ENCODE peak calls at places on chromosome 22, in ten cellular contexts. One of them, this sample, is unnamed.

GRCh38 chr22:29030016-29030617 is 31.5 kb downstream of the C22orf31 start:
- DNase-seq in GM18507: no peak
- DNase-seq in stimulated activated CD4-positive, alpha-beta T cell treated with anti-CD3 and anti-CD28 coated beads, Interleukin-12 subunit alpha, Interleukin-12 subunit beta, amount 100 ng/mL, for 48 hours: no peak
- DNase-seq in stimulated activated effector memory CD8-positive, alpha-beta T cell treated with anti-CD3 and anti-CD28 coated beads, Interleukin-12 subunit alpha, Interleukin-12 subunit beta, amount 100 ng/mL, for 72 hours: no peak
- DNase-seq in erythroblast: peak
- DNase-seq in HEK293T: no peak
- DNase-seq in stimulated activated CD8-positive, alpha-beta memory T cell treated with anti-CD3 and anti-CD28 coated beads, Interleukin-12 subunit alpha, Interleukin-12 subunit beta, amount 100 ng/mL, for 4 hours: no peak
- DNase-seq in CD4-positive, CD25-positive, alpha-beta regulatory T cell: no peak
- DNase-seq in Ammon's horn: no peak
- DNase-seq in NCI-H146: no peak
- DNase-seq in this sample: no peak

GRCh38 chr22:48303360-48303725 is 1524.3 kb downstream of the BRD1 start:
- DNase-seq in GM18507: no peak
- DNase-seq in stimulated activated CD4-positive, alpha-beta T cell treated with anti-CD3 and anti-CD28 coated beads, Interleukin-12 subunit alpha, Interleukin-12 subunit beta, amount 100 ng/mL, for 48 hours: no peak
- DNase-seq in stimulated activated effector memory CD8-positive, alpha-beta T cell treated with anti-CD3 and anti-CD28 coated beads, Interleukin-12 subunit alpha, Interleukin-12 subunit beta, amount 100 ng/mL, for 72 hours: no peak
- DNase-seq in erythroblast: no peak
- DNase-seq in HEK293T: no peak
- DNase-seq in stimulated activated CD8-positive, alpha-beta memory T cell treated with anti-CD3 and anti-CD28 coated beads, Interleukin-12 subunit alpha, Interleukin-12 subunit beta, amount 100 ng/mL, for 4 hours: no peak
- DNase-seq in CD4-positive, CD25-positive, alpha-beta regulatory T cell: no peak
- DNase-seq in Ammon's horn: no peak
- DNase-seq in NCI-H146: no peak
- DNase-seq in this sample: no peak

GRCh38 chr22:24471570-24471969 is 23.6 kb upstream of the UPB1 start:
- DNase-seq in GM18507: no peak
- DNase-seq in stimulated activated CD4-positive, alpha-beta T cell treated with anti-CD3 and anti-CD28 coated beads, Interleukin-12 subunit alpha, Interleukin-12 subunit beta, amount 100 ng/mL, for 48 hours: no peak
- DNase-seq in stimulated activated effector memory CD8-positive, alpha-beta T cell treated with anti-CD3 and anti-CD28 coated beads, Interleukin-12 subunit alpha, Interleukin-12 subunit beta, amount 100 ng/mL, for 72 hours: no peak
- DNase-seq in erythroblast: no peak
- DNase-seq in HEK293T: no peak
- DNase-seq in stimulated activated CD8-positive, alpha-beta memory T cell treated with anti-CD3 and anti-CD28 coated beads, Interleukin-12 subunit alpha, Interleukin-12 subunit beta, amount 100 ng/mL, for 4 hours: no peak
- DNase-seq in CD4-positive, CD25-positive, alpha-beta regulatory T cell: no peak
- DNase-seq in Ammon's horn: peak
- DNase-seq in NCI-H146: no peak
- DNase-seq in this sample: no peak

GRCh38 chr22:21730535-21731308 is 4.9 kb downstream of the YPEL1 start:
- DNase-seq in GM18507: no peak
- DNase-seq in stimulated activated CD4-positive, alpha-beta T cell treated with anti-CD3 and anti-CD28 coated beads, Interleukin-12 subunit alpha, Interleukin-12 subunit beta, amount 100 ng/mL, for 48 hours: no peak
- DNase-seq in stimulated activated effector memory CD8-positive, alpha-beta T cell treated with anti-CD3 and anti-CD28 coated beads, Interleukin-12 subunit alpha, Interleukin-12 subunit beta, amount 100 ng/mL, for 72 hours: no peak
- DNase-seq in erythroblast: no peak
- DNase-seq in HEK293T: no peak
- DNase-seq in stimulated activated CD8-positive, alpha-beta memory T cell treated with anti-CD3 and anti-CD28 coated beads, Interleukin-12 subunit alpha, Interleukin-12 subunit beta, amount 100 ng/mL, for 4 hours: no peak
- DNase-seq in CD4-positive, CD25-positive, alpha-beta regulatory T cell: no peak
- DNase-seq in Ammon's horn: no peak
- DNase-seq in NCI-H146: no peak
- DNase-seq in this sample: no peak

GRCh38 chr22:30823015-30823370 is 128.3 kb downstream of the OSBP2 start:
- DNase-seq in GM18507: no peak
- DNase-seq in stimulated activated CD4-positive, alpha-beta T cell treated with anti-CD3 and anti-CD28 coated beads, Interleukin-12 subunit alpha, Interleukin-12 subunit beta, amount 100 ng/mL, for 48 hours: no peak
- DNase-seq in stimulated activated effector memory CD8-positive, alpha-beta T cell treated with anti-CD3 and anti-CD28 coated beads, Interleukin-12 subunit alpha, Interleukin-12 subunit beta, amount 100 ng/mL, for 72 hours: no peak
- DNase-seq in erythroblast: peak
- DNase-seq in HEK293T: peak
- DNase-seq in stimulated activated CD8-positive, alpha-beta memory T cell treated with anti-CD3 and anti-CD28 coated beads, Interleukin-12 subunit alpha, Interleukin-12 subunit beta, amount 100 ng/mL, for 4 hours: no peak
- DNase-seq in CD4-positive, CD25-positive, alpha-beta regulatory T cell: no peak
- DNase-seq in Ammon's horn: no peak
- DNase-seq in NCI-H146: no peak
- DNase-seq in this sample: no peak

GRCh38 chr22:39690901-39691620 is 120.5 kb downstream of the CACNA1I start:
- DNase-seq in GM18507: no peak
- DNase-seq in stimulated activated CD4-positive, alpha-beta T cell treated with anti-CD3 and anti-CD28 coated beads, Interleukin-12 subunit alpha, Interleukin-12 subunit beta, amount 100 ng/mL, for 48 hours: peak
- DNase-seq in stimulated activated effector memory CD8-positive, alpha-beta T cell treated with anti-CD3 and anti-CD28 coated beads, Interleukin-12 subunit alpha, Interleukin-12 subunit beta, amount 100 ng/mL, for 72 hours: no peak
- DNase-seq in erythroblast: no peak
- DNase-seq in HEK293T: no peak
- DNase-seq in stimulated activated CD8-positive, alpha-beta memory T cell treated with anti-CD3 and anti-CD28 coated beads, Interleukin-12 subunit alpha, Interleukin-12 subunit beta, amount 100 ng/mL, for 4 hours: no peak
- DNase-seq in CD4-positive, CD25-positive, alpha-beta regulatory T cell: no peak
- DNase-seq in Ammon's horn: peak
- DNase-seq in NCI-H146: peak
- DNase-seq in this sample: peak

GRCh38 chr22:23533328-23533762 is 46.7 kb downstream of the IGLL1 start:
- DNase-seq in GM18507: no peak
- DNase-seq in stimulated activated CD4-positive, alpha-beta T cell treated with anti-CD3 and anti-CD28 coated beads, Interleukin-12 subunit alpha, Interleukin-12 subunit beta, amount 100 ng/mL, for 48 hours: no peak
- DNase-seq in stimulated activated effector memory CD8-positive, alpha-beta T cell treated with anti-CD3 and anti-CD28 coated beads, Interleukin-12 subunit alpha, Interleukin-12 subunit beta, amount 100 ng/mL, for 72 hours: no peak
- DNase-seq in erythroblast: peak
- DNase-seq in HEK293T: peak
- DNase-seq in stimulated activated CD8-positive, alpha-beta memory T cell treated with anti-CD3 and anti-CD28 coated beads, Interleukin-12 subunit alpha, Interleukin-12 subunit beta, amount 100 ng/mL, for 4 hours: no peak
- DNase-seq in CD4-positive, CD25-positive, alpha-beta regulatory T cell: peak
- DNase-seq in Ammon's horn: no peak
- DNase-seq in NCI-H146: peak
- DNase-seq in this sample: no peak

GRCh38 chr22:34414467-34415440 is 494.5 kb upstream of the LARGE1 start:
- DNase-seq in GM18507: peak
- DNase-seq in stimulated activated CD4-positive, alpha-beta T cell treated with anti-CD3 and anti-CD28 coated beads, Interleukin-12 subunit alpha, Interleukin-12 subunit beta, amount 100 ng/mL, for 48 hours: peak
- DNase-seq in stimulated activated effector memory CD8-positive, alpha-beta T cell treated with anti-CD3 and anti-CD28 coated beads, Interleukin-12 subunit alpha, Interleukin-12 subunit beta, amount 100 ng/mL, for 72 hours: no peak
- DNase-seq in erythroblast: peak
- DNase-seq in HEK293T: peak
- DNase-seq in stimulated activated CD8-positive, alpha-beta memory T cell treated with anti-CD3 and anti-CD28 coated beads, Interleukin-12 subunit alpha, Interleukin-12 subunit beta, amount 100 ng/mL, for 4 hours: no peak
- DNase-seq in CD4-positive, CD25-positive, alpha-beta regulatory T cell: peak
- DNase-seq in Ammon's horn: peak
- DNase-seq in NCI-H146: peak
- DNase-seq in this sample: no peak

GRCh38 chr22:26374645-26375044 is 54.4 kb upstream of the ASPHD2 start:
- DNase-seq in GM18507: no peak
- DNase-seq in stimulated activated CD4-positive, alpha-beta T cell treated with anti-CD3 and anti-CD28 coated beads, Interleukin-12 subunit alpha, Interleukin-12 subunit beta, amount 100 ng/mL, for 48 hours: no peak
- DNase-seq in stimulated activated effector memory CD8-positive, alpha-beta T cell treated with anti-CD3 and anti-CD28 coated beads, Interleukin-12 subunit alpha, Interleukin-12 subunit beta, amount 100 ng/mL, for 72 hours: no peak
- DNase-seq in erythroblast: no peak
- DNase-seq in HEK293T: no peak
- DNase-seq in stimulated activated CD8-positive, alpha-beta memory T cell treated with anti-CD3 and anti-CD28 coated beads, Interleukin-12 subunit alpha, Interleukin-12 subunit beta, amount 100 ng/mL, for 4 hours: no peak
- DNase-seq in CD4-positive, CD25-positive, alpha-beta regulatory T cell: no peak
- DNase-seq in Ammon's horn: no peak
- DNase-seq in NCI-H146: no peak
- DNase-seq in this sample: no peak

GRCh38 chr22:24186352-24186740 is 5.1 kb downstream of the SUSD2 start:
- DNase-seq in GM18507: no peak
- DNase-seq in stimulated activated CD4-positive, alpha-beta T cell treated with anti-CD3 and anti-CD28 coated beads, Interleukin-12 subunit alpha, Interleukin-12 subunit beta, amount 100 ng/mL, for 48 hours: no peak
- DNase-seq in stimulated activated effector memory CD8-positive, alpha-beta T cell treated with anti-CD3 and anti-CD28 coated beads, Interleukin-12 subunit alpha, Interleukin-12 subunit beta, amount 100 ng/mL, for 72 hours: no peak
- DNase-seq in erythroblast: no peak
- DNase-seq in HEK293T: no peak
- DNase-seq in stimulated activated CD8-positive, alpha-beta memory T cell treated with anti-CD3 and anti-CD28 coated beads, Interleukin-12 subunit alpha, Interleukin-12 subunit beta, amount 100 ng/mL, for 4 hours: no peak
- DNase-seq in CD4-positive, CD25-positive, alpha-beta regulatory T cell: no peak
- DNase-seq in Ammon's horn: no peak
- DNase-seq in NCI-H146: no peak
- DNase-seq in this sample: no peak

GRCh38 chr22:46367707-46368191 is 32.2 kb downstream of the TRMU start:
- DNase-seq in GM18507: peak
- DNase-seq in stimulated activated CD4-positive, alpha-beta T cell treated with anti-CD3 and anti-CD28 coated beads, Interleukin-12 subunit alpha, Interleukin-12 subunit beta, amount 100 ng/mL, for 48 hours: peak
- DNase-seq in stimulated activated effector memory CD8-positive, alpha-beta T cell treated with anti-CD3 and anti-CD28 coated beads, Interleukin-12 subunit alpha, Interleukin-12 subunit beta, amount 100 ng/mL, for 72 hours: peak
- DNase-seq in erythroblast: peak
- DNase-seq in HEK293T: peak
- DNase-seq in stimulated activated CD8-positive, alpha-beta memory T cell treated with anti-CD3 and anti-CD28 coated beads, Interleukin-12 subunit alpha, Interleukin-12 subunit beta, amount 100 ng/mL, for 4 hours: peak
- DNase-seq in CD4-positive, CD25-positive, alpha-beta regulatory T cell: peak
- DNase-seq in Ammon's horn: peak
- DNase-seq in NCI-H146: peak
- DNase-seq in this sample: peak

GRCh38 chr22:28112548-28113043 is 193.5 kb upstream of the PITPNB start:
- DNase-seq in GM18507: no peak
- DNase-seq in stimulated activated CD4-positive, alpha-beta T cell treated with anti-CD3 and anti-CD28 coated beads, Interleukin-12 subunit alpha, Interleukin-12 subunit beta, amount 100 ng/mL, for 48 hours: no peak
- DNase-seq in stimulated activated effector memory CD8-positive, alpha-beta T cell treated with anti-CD3 and anti-CD28 coated beads, Interleukin-12 subunit alpha, Interleukin-12 subunit beta, amount 100 ng/mL, for 72 hours: no peak
- DNase-seq in erythroblast: peak
- DNase-seq in HEK293T: peak
- DNase-seq in stimulated activated CD8-positive, alpha-beta memory T cell treated with anti-CD3 and anti-CD28 coated beads, Interleukin-12 subunit alpha, Interleukin-12 subunit beta, amount 100 ng/mL, for 4 hours: no peak
- DNase-seq in CD4-positive, CD25-positive, alpha-beta regulatory T cell: no peak
- DNase-seq in Ammon's horn: peak
- DNase-seq in NCI-H146: peak
- DNase-seq in this sample: no peak

GRCh38 chr22:31846161-31847115 is 92.6 kb downstream of the DEPDC5 start:
- DNase-seq in GM18507: no peak
- DNase-seq in stimulated activated CD4-positive, alpha-beta T cell treated with anti-CD3 and anti-CD28 coated beads, Interleukin-12 subunit alpha, Interleukin-12 subunit beta, amount 100 ng/mL, for 48 hours: no peak
- DNase-seq in stimulated activated effector memory CD8-positive, alpha-beta T cell treated with anti-CD3 and anti-CD28 coated beads, Interleukin-12 subunit alpha, Interleukin-12 subunit beta, amount 100 ng/mL, for 72 hours: no peak
- DNase-seq in erythroblast: peak
- DNase-seq in HEK293T: peak
- DNase-seq in stimulated activated CD8-positive, alpha-beta memory T cell treated with anti-CD3 and anti-CD28 coated beads, Interleukin-12 subunit alpha, Interleukin-12 subunit beta, amount 100 ng/mL, for 4 hours: no peak
- DNase-seq in CD4-positive, CD25-positive, alpha-beta regulatory T cell: peak
- DNase-seq in Ammon's horn: no peak
- DNase-seq in NCI-H146: peak
- DNase-seq in this sample: no peak

GRCh38 chr22:27620367-27621154 is 181.0 kb downstream of the MN1 start:
- DNase-seq in GM18507: no peak
- DNase-seq in stimulated activated CD4-positive, alpha-beta T cell treated with anti-CD3 and anti-CD28 coated beads, Interleukin-12 subunit alpha, Interleukin-12 subunit beta, amount 100 ng/mL, for 48 hours: no peak
- DNase-seq in stimulated activated effector memory CD8-positive, alpha-beta T cell treated with anti-CD3 and anti-CD28 coated beads, Interleukin-12 subunit alpha, Interleukin-12 subunit beta, amount 100 ng/mL, for 72 hours: no peak
- DNase-seq in erythroblast: no peak
- DNase-seq in HEK293T: no peak
- DNase-seq in stimulated activated CD8-positive, alpha-beta memory T cell treated with anti-CD3 and anti-CD28 coated beads, Interleukin-12 subunit alpha, Interleukin-12 subunit beta, amount 100 ng/mL, for 4 hours: no peak
- DNase-seq in CD4-positive, CD25-positive, alpha-beta regulatory T cell: no peak
- DNase-seq in Ammon's horn: no peak
- DNase-seq in NCI-H146: no peak
- DNase-seq in this sample: no peak

GRCh38 chr22:17264321-17265052 is 45.3 kb upstream of the ADA2 start:
- DNase-seq in GM18507: no peak
- DNase-seq in stimulated activated CD4-positive, alpha-beta T cell treated with anti-CD3 and anti-CD28 coated beads, Interleukin-12 subunit alpha, Interleukin-12 subunit beta, amount 100 ng/mL, for 48 hours: no peak
- DNase-seq in stimulated activated effector memory CD8-positive, alpha-beta T cell treated with anti-CD3 and anti-CD28 coated beads, Interleukin-12 subunit alpha, Interleukin-12 subunit beta, amount 100 ng/mL, for 72 hours: no peak
- DNase-seq in erythroblast: no peak
- DNase-seq in HEK293T: no peak
- DNase-seq in stimulated activated CD8-positive, alpha-beta memory T cell treated with anti-CD3 and anti-CD28 coated beads, Interleukin-12 subunit alpha, Interleukin-12 subunit beta, amount 100 ng/mL, for 4 hours: no peak
- DNase-seq in CD4-positive, CD25-positive, alpha-beta regulatory T cell: no peak
- DNase-seq in Ammon's horn: peak
- DNase-seq in NCI-H146: peak
- DNase-seq in this sample: peak

GRCh38 chr22:19086944-19087343 is 35.3 kb downstream of the DGCR2 start:
- DNase-seq in GM18507: no peak
- DNase-seq in stimulated activated CD4-positive, alpha-beta T cell treated with anti-CD3 and anti-CD28 coated beads, Interleukin-12 subunit alpha, Interleukin-12 subunit beta, amount 100 ng/mL, for 48 hours: no peak
- DNase-seq in stimulated activated effector memory CD8-positive, alpha-beta T cell treated with anti-CD3 and anti-CD28 coated beads, Interleukin-12 subunit alpha, Interleukin-12 subunit beta, amount 100 ng/mL, for 72 hours: no peak
- DNase-seq in erythroblast: no peak
- DNase-seq in HEK293T: no peak
- DNase-seq in stimulated activated CD8-positive, alpha-beta memory T cell treated with anti-CD3 and anti-CD28 coated beads, Interleukin-12 subunit alpha, Interleukin-12 subunit beta, amount 100 ng/mL, for 4 hours: no peak
- DNase-seq in CD4-positive, CD25-positive, alpha-beta regulatory T cell: no peak
- DNase-seq in Ammon's horn: no peak
- DNase-seq in NCI-H146: no peak
- DNase-seq in this sample: no peak

GRCh38 chr22:29330753-29331152 is 15.3 kb upstream of the RASL10A start:
- DNase-seq in GM18507: no peak
- DNase-seq in stimulated activated CD4-positive, alpha-beta T cell treated with anti-CD3 and anti-CD28 coated beads, Interleukin-12 subunit alpha, Interleukin-12 subunit beta, amount 100 ng/mL, for 48 hours: no peak
- DNase-seq in stimulated activated effector memory CD8-positive, alpha-beta T cell treated with anti-CD3 and anti-CD28 coated beads, Interleukin-12 subunit alpha, Interleukin-12 subunit beta, amount 100 ng/mL, for 72 hours: no peak
- DNase-seq in erythroblast: no peak
- DNase-seq in HEK293T: no peak
- DNase-seq in stimulated activated CD8-positive, alpha-beta memory T cell treated with anti-CD3 and anti-CD28 coated beads, Interleukin-12 subunit alpha, Interleukin-12 subunit beta, amount 100 ng/mL, for 4 hours: no peak
- DNase-seq in CD4-positive, CD25-positive, alpha-beta regulatory T cell: no peak
- DNase-seq in Ammon's horn: no peak
- DNase-seq in NCI-H146: no peak
- DNase-seq in this sample: no peak

GRCh38 chr22:46697811-46698515 is 40.1 kb downstream of the CERK start:
- DNase-seq in GM18507: no peak
- DNase-seq in stimulated activated CD4-positive, alpha-beta T cell treated with anti-CD3 and anti-CD28 coated beads, Interleukin-12 subunit alpha, Interleukin-12 subunit beta, amount 100 ng/mL, for 48 hours: no peak
- DNase-seq in stimulated activated effector memory CD8-positive, alpha-beta T cell treated with anti-CD3 and anti-CD28 coated beads, Interleukin-12 subunit alpha, Interleukin-12 subunit beta, amount 100 ng/mL, for 72 hours: no peak
- DNase-seq in erythroblast: no peak
- DNase-seq in HEK293T: no peak
- DNase-seq in stimulated activated CD8-positive, alpha-beta memory T cell treated with anti-CD3 and anti-CD28 coated beads, Interleukin-12 subunit alpha, Interleukin-12 subunit beta, amount 100 ng/mL, for 4 hours: no peak
- DNase-seq in CD4-positive, CD25-positive, alpha-beta regulatory T cell: no peak
- DNase-seq in Ammon's horn: no peak
- DNase-seq in NCI-H146: no peak
- DNase-seq in this sample: no peak

GRCh38 chr22:37745548-37746365 is 48.9 kb downstream of the TRIOBP start:
- DNase-seq in GM18507: peak
- DNase-seq in stimulated activated CD4-positive, alpha-beta T cell treated with anti-CD3 and anti-CD28 coated beads, Interleukin-12 subunit alpha, Interleukin-12 subunit beta, amount 100 ng/mL, for 48 hours: peak
- DNase-seq in stimulated activated effector memory CD8-positive, alpha-beta T cell treated with anti-CD3 and anti-CD28 coated beads, Interleukin-12 subunit alpha, Interleukin-12 subunit beta, amount 100 ng/mL, for 72 hours: peak
- DNase-seq in erythroblast: peak
- DNase-seq in HEK293T: peak
- DNase-seq in stimulated activated CD8-positive, alpha-beta memory T cell treated with anti-CD3 and anti-CD28 coated beads, Interleukin-12 subunit alpha, Interleukin-12 subunit beta, amount 100 ng/mL, for 4 hours: peak
- DNase-seq in CD4-positive, CD25-positive, alpha-beta regulatory T cell: peak
- DNase-seq in Ammon's horn: peak
- DNase-seq in NCI-H146: peak
- DNase-seq in this sample: peak

This sample was measured in frontal cortex.